ENCODE peak calls at places on chromosome 20, in ten cellular contexts. One of them, this sample, is unnamed.

GRCh38 chr20:11207749-11208502 is 534.1 kb upstream of the JAG1 start:
- DNase-seq in ecto neural progenitor cell: no peak
- DNase-seq in AG09319: no peak
- DNase-seq in NCI-H748 treated with DMSO at 0.1 percent for 48 hours: no peak
- DNase-seq in NCI-H2081: no peak
- DNase-seq in mesothelial cell of epicardium: no peak
- DNase-seq in NCI-H460: peak; percentile 5
- DNase-seq in bronchial epithelial cell: peak; percentile 97
- DNase-seq in H54: peak; percentile 41
- DNase-seq in PC-3: peak; percentile 96
- DNase-seq in this sample: no peak

GRCh38 chr20:2237059-2237458 is 58.7 kb upstream of the TGM3 start:
- DNase-seq in ecto neural progenitor cell: no peak
- DNase-seq in AG09319: peak; percentile 95
- DNase-seq in NCI-H748 treated with DMSO at 0.1 percent for 48 hours: no peak
- DNase-seq in NCI-H2081: no peak
- DNase-seq in mesothelial cell of epicardium: no peak
- DNase-seq in NCI-H460: peak; percentile 38
- DNase-seq in bronchial epithelial cell: peak; percentile 81
- DNase-seq in H54: peak; percentile 85
- DNase-seq in PC-3: peak; percentile 69
- DNase-seq in this sample: no peak

GRCh38 chr20:47124235-47124717 is 229.6 kb downstream of the EYA2 start:
- DNase-seq in ecto neural progenitor cell: no peak
- DNase-seq in AG09319: no peak
- DNase-seq in NCI-H748 treated with DMSO at 0.1 percent for 48 hours: no peak
- DNase-seq in NCI-H2081: no peak
- DNase-seq in mesothelial cell of epicardium: no peak
- DNase-seq in NCI-H460: no peak
- DNase-seq in bronchial epithelial cell: peak; percentile 61
- DNase-seq in H54: no peak
- DNase-seq in PC-3: no peak
- DNase-seq in this sample: no peak

GRCh38 chr20:35120012-35120701 is 27.0 kb downstream of the EDEM2 start:
- DNase-seq in ecto neural progenitor cell: no peak
- DNase-seq in AG09319: no peak
- DNase-seq in NCI-H748 treated with DMSO at 0.1 percent for 48 hours: no peak
- DNase-seq in NCI-H2081: no peak
- DNase-seq in mesothelial cell of epicardium: no peak
- DNase-seq in NCI-H460: no peak
- DNase-seq in bronchial epithelial cell: peak; percentile 19
- DNase-seq in H54: no peak
- DNase-seq in PC-3: no peak
- DNase-seq in this sample: no peak

GRCh38 chr20:53773792-53774371 is 180.2 kb upstream of the ZNF217 start:
- DNase-seq in ecto neural progenitor cell: no peak
- DNase-seq in AG09319: peak; percentile 84
- DNase-seq in NCI-H748 treated with DMSO at 0.1 percent for 48 hours: no peak
- DNase-seq in NCI-H2081: no peak
- DNase-seq in mesothelial cell of epicardium: no peak
- DNase-seq in NCI-H460: no peak
- DNase-seq in bronchial epithelial cell: peak; percentile 97
- DNase-seq in H54: peak; percentile 55
- DNase-seq in PC-3: peak; percentile 100
- DNase-seq in this sample: peak; percentile 28

GRCh38 chr20:2507875-2508630 is 662 bp downstream of the ZNF343 start:
- DNase-seq in ecto neural progenitor cell: no peak
- DNase-seq in AG09319: no peak
- DNase-seq in NCI-H748 treated with DMSO at 0.1 percent for 48 hours: no peak
- DNase-seq in NCI-H2081: no peak
- DNase-seq in mesothelial cell of epicardium: no peak
- DNase-seq in NCI-H460: no peak
- DNase-seq in bronchial epithelial cell: peak; percentile 39
- DNase-seq in H54: no peak
- DNase-seq in PC-3: peak; percentile 60
- DNase-seq in this sample: peak; percentile 36

GRCh38 chr20:10447028-10447427 is 11.9 kb downstream of the SLX4IP start:
- DNase-seq in ecto neural progenitor cell: no peak
- DNase-seq in AG09319: peak; percentile 57
- DNase-seq in NCI-H748 treated with DMSO at 0.1 percent for 48 hours: peak; percentile 17
- DNase-seq in NCI-H2081: peak; percentile 66
- DNase-seq in mesothelial cell of epicardium: no peak
- DNase-seq in NCI-H460: peak; percentile 78
- DNase-seq in bronchial epithelial cell: peak; percentile 80
- DNase-seq in H54: peak; percentile 43
- DNase-seq in PC-3: peak; percentile 86
- DNase-seq in this sample: peak; percentile 88

GRCh38 chr20:400121-400450 is 8.0 kb upstream of the RBCK1 start:
- DNase-seq in ecto neural progenitor cell: no peak
- DNase-seq in AG09319: no peak
- DNase-seq in NCI-H748 treated with DMSO at 0.1 percent for 48 hours: no peak
- DNase-seq in NCI-H2081: no peak
- DNase-seq in mesothelial cell of epicardium: no peak
- DNase-seq in NCI-H460: no peak
- DNase-seq in bronchial epithelial cell: no peak
- DNase-seq in H54: no peak
- DNase-seq in PC-3: no peak
- DNase-seq in this sample: no peak

GRCh38 chr20:40578961-40579360 is 110.1 kb downstream of the MAFB start:
- DNase-seq in ecto neural progenitor cell: no peak
- DNase-seq in AG09319: no peak
- DNase-seq in NCI-H748 treated with DMSO at 0.1 percent for 48 hours: no peak
- DNase-seq in NCI-H2081: no peak
- DNase-seq in mesothelial cell of epicardium: no peak
- DNase-seq in NCI-H460: no peak
- DNase-seq in bronchial epithelial cell: no peak
- DNase-seq in H54: no peak
- DNase-seq in PC-3: no peak
- DNase-seq in this sample: no peak

GRCh38 chr20:25310921-25311728 is 63.2 kb downstream of the PYGB start:
- DNase-seq in ecto neural progenitor cell: no peak
- DNase-seq in AG09319: no peak
- DNase-seq in NCI-H748 treated with DMSO at 0.1 percent for 48 hours: no peak
- DNase-seq in NCI-H2081: no peak
- DNase-seq in mesothelial cell of epicardium: peak; percentile 5
- DNase-seq in NCI-H460: no peak
- DNase-seq in bronchial epithelial cell: no peak
- DNase-seq in H54: peak; percentile 43
- DNase-seq in PC-3: peak; percentile 50
- DNase-seq in this sample: no peak

GRCh38 chr20:17666491-17666890 is 15.6 kb downstream of the RRBP1 start:
- DNase-seq in ecto neural progenitor cell: no peak
- DNase-seq in AG09319: no peak
- DNase-seq in NCI-H748 treated with DMSO at 0.1 percent for 48 hours: no peak
- DNase-seq in NCI-H2081: no peak
- DNase-seq in mesothelial cell of epicardium: no peak
- DNase-seq in NCI-H460: no peak
- DNase-seq in bronchial epithelial cell: no peak
- DNase-seq in H54: no peak
- DNase-seq in PC-3: no peak
- DNase-seq in this sample: no peak

GRCh38 chr20:20837574-20838021 is 125.2 kb upstream of the RALGAPA2 start:
- DNase-seq in ecto neural progenitor cell: peak; percentile 72
- DNase-seq in AG09319: peak; percentile 16
- DNase-seq in NCI-H748 treated with DMSO at 0.1 percent for 48 hours: peak; percentile 94
- DNase-seq in NCI-H2081: peak; percentile 72
- DNase-seq in mesothelial cell of epicardium: no peak
- DNase-seq in NCI-H460: peak; percentile 39
- DNase-seq in bronchial epithelial cell: peak; percentile 33
- DNase-seq in H54: no peak
- DNase-seq in PC-3: peak; percentile 76
- DNase-seq in this sample: peak; percentile 65

GRCh38 chr20:54005524-54005923 is 64.9 kb downstream of the BCAS1 start:
- DNase-seq in ecto neural progenitor cell: no peak
- DNase-seq in AG09319: no peak
- DNase-seq in NCI-H748 treated with DMSO at 0.1 percent for 48 hours: no peak
- DNase-seq in NCI-H2081: no peak
- DNase-seq in mesothelial cell of epicardium: no peak
- DNase-seq in NCI-H460: no peak
- DNase-seq in bronchial epithelial cell: no peak
- DNase-seq in H54: no peak
- DNase-seq in PC-3: no peak
- DNase-seq in this sample: no peak

GRCh38 chr20:44909872-44910689 is at the start of gene PABPC1L:
- DNase-seq in ecto neural progenitor cell: peak; percentile 79
- DNase-seq in AG09319: no peak
- DNase-seq in NCI-H748 treated with DMSO at 0.1 percent for 48 hours: peak; percentile 48
- DNase-seq in NCI-H2081: peak; percentile 77
- DNase-seq in mesothelial cell of epicardium: peak; percentile 41
- DNase-seq in NCI-H460: peak; percentile 40
- DNase-seq in bronchial epithelial cell: peak; percentile 66
- DNase-seq in H54: peak; percentile 71
- DNase-seq in PC-3: peak; percentile 79
- DNase-seq in this sample: peak; percentile 94

GRCh38 chr20:6999381-6999780 is 231.9 kb downstream of the BMP2 start:
- DNase-seq in ecto neural progenitor cell: no peak
- DNase-seq in AG09319: no peak
- DNase-seq in NCI-H748 treated with DMSO at 0.1 percent for 48 hours: no peak
- DNase-seq in NCI-H2081: no peak
- DNase-seq in mesothelial cell of epicardium: no peak
- DNase-seq in NCI-H460: no peak
- DNase-seq in bronchial epithelial cell: no peak
- DNase-seq in H54: no peak
- DNase-seq in PC-3: no peak
- DNase-seq in this sample: no peak

GRCh38 chr20:25863536-25864325 is 167.1 kb upstream of the ZNF337 start:
- DNase-seq in ecto neural progenitor cell: no peak
- DNase-seq in AG09319: no peak
- DNase-seq in NCI-H748 treated with DMSO at 0.1 percent for 48 hours: no peak
- DNase-seq in NCI-H2081: no peak
- DNase-seq in mesothelial cell of epicardium: no peak
- DNase-seq in NCI-H460: no peak
- DNase-seq in bronchial epithelial cell: peak; percentile 46
- DNase-seq in H54: no peak
- DNase-seq in PC-3: peak; percentile 34
- DNase-seq in this sample: no peak

GRCh38 chr20:52425253-52425652 is 233.7 kb upstream of the ZFP64 start:
- DNase-seq in ecto neural progenitor cell: no peak
- DNase-seq in AG09319: no peak
- DNase-seq in NCI-H748 treated with DMSO at 0.1 percent for 48 hours: no peak
- DNase-seq in NCI-H2081: no peak
- DNase-seq in mesothelial cell of epicardium: no peak
- DNase-seq in NCI-H460: peak; percentile 4
- DNase-seq in bronchial epithelial cell: peak; percentile 3
- DNase-seq in H54: no peak
- DNase-seq in PC-3: no peak
- DNase-seq in this sample: peak; percentile 3

GRCh38 chr20:33433465-33433864 is 10.1 kb downstream of the SNTA1 start:
- DNase-seq in ecto neural progenitor cell: no peak
- DNase-seq in AG09319: no peak
- DNase-seq in NCI-H748 treated with DMSO at 0.1 percent for 48 hours: no peak
- DNase-seq in NCI-H2081: no peak
- DNase-seq in mesothelial cell of epicardium: no peak
- DNase-seq in NCI-H460: no peak
- DNase-seq in bronchial epithelial cell: no peak
- DNase-seq in H54: no peak
- DNase-seq in PC-3: no peak
- DNase-seq in this sample: no peak

GRCh38 chr20:431012-431904 is 23.2 kb downstream of the RBCK1 start:
- DNase-seq in ecto neural progenitor cell: peak; percentile 74
- DNase-seq in AG09319: peak; percentile 18
- DNase-seq in NCI-H748 treated with DMSO at 0.1 percent for 48 hours: peak; percentile 53
- DNase-seq in NCI-H2081: peak; percentile 69
- DNase-seq in mesothelial cell of epicardium: no peak
- DNase-seq in NCI-H460: peak; percentile 91
- DNase-seq in bronchial epithelial cell: peak; percentile 68
- DNase-seq in H54: no peak
- DNase-seq in PC-3: peak; percentile 91
- DNase-seq in this sample: peak; percentile 94

GRCh38 chr20:11076434-11076833 is 402.6 kb upstream of the JAG1 start:
- DNase-seq in ecto neural progenitor cell: no peak
- DNase-seq in AG09319: no peak
- DNase-seq in NCI-H748 treated with DMSO at 0.1 percent for 48 hours: peak; percentile 99
- DNase-seq in NCI-H2081: peak; percentile 92
- DNase-seq in mesothelial cell of epicardium: no peak
- DNase-seq in NCI-H460: no peak
- DNase-seq in bronchial epithelial cell: no peak
- DNase-seq in H54: no peak
- DNase-seq in PC-3: no peak
- DNase-seq in this sample: no peak

This sample was measured in DMS53.